ENCODE peak calls at places on chromosomes 7 and 10, in five cellular contexts. I is fibroblast of lung, K is pancreas, F is ovary, C is brain microvascular endothelial cell. P is an unnamed sample.

GRCh38 chr7:6221340-6222319 is 50.8 kb downstream of the CYTH3 start:
- DNase-seq in I (no peak), K (no peak), F (no peak), C (peak; percentile 28), P (no peak)

GRCh38 chr10:93496322-93497041 is at the start of gene CEP55:
- DNase-seq in I (peak; percentile 89), K (peak; percentile 93), F (peak; percentile 91), C (peak; percentile 87), P (peak; percentile 97)

GRCh38 chr7:43847496-43847895 is 21.8 kb downstream of the MRPS24 start:
- DNase-seq in I (no peak), K (no peak), F (no peak), C (no peak), P (no peak)

GRCh38 chr10:125081931-125082330 is 78.4 kb downstream of the CTBP2 start:
- DNase-seq in I (no peak), K (peak; percentile 60), F (no peak), C (no peak), P (peak; percentile 69)

GRCh38 chr7:75049817-75050216 is 23.8 kb downstream of the RCC1L start:
- DNase-seq in I (no peak), K (no peak), F (no peak), C (no peak), P (no peak)

GRCh38 chr10:14952851-14953451 is 945 bp downstream of the DCLRE1C start:
- DNase-seq in I (peak; percentile 27), K (no peak), F (no peak), C (no peak), P (no peak)

GRCh38 chr7:52749880-52750279 is 285.6 kb upstream of the POM121L12 start:
- DNase-seq in I (no peak), K (no peak), F (no peak), C (no peak), P (no peak)

GRCh38 chr7:102916881-102917280 is 4.1 kb downstream of the LRRC17 start:
- DNase-seq in I (peak; percentile 52), K (no peak), F (no peak), C (peak; percentile 20), P (no peak)

GRCh38 chr10:28906011-28906411 is 228.7 kb downstream of the BAMBI start:
- DNase-seq in I (no peak), K (no peak), F (no peak), C (no peak), P (no peak)

GRCh38 chr10:86163522-86164215 is 202.9 kb downstream of the GRID1 start:
- DNase-seq in I (no peak), K (no peak), F (no peak), C (no peak), P (peak; percentile 83)

GRCh38 chr10:95183451-95184230 is 10.4 kb upstream of the ACSM6 start:
- DNase-seq in I (peak; percentile 74), K (peak; percentile 94), F (peak; percentile 39), C (peak; percentile 67), P (peak; percentile 90)

GRCh38 chr7:127158659-127159058 is 94.1 kb downstream of the GRM8 start:
- DNase-seq in I (no peak), K (no peak), F (no peak), C (no peak), P (no peak)

GRCh38 chr7:95324396-95324795 is at the start of gene PON1:
- DNase-seq in I (no peak), K (no peak), F (no peak), C (no peak), P (peak; percentile 63)

GRCh38 chr10:76430330-76430729 is 998.9 kb downstream of the LRMDA start:
- DNase-seq in I (no peak), K (no peak), F (no peak), C (no peak), P (no peak)

GRCh38 chr10:106502651-106503050 is 661.9 kb downstream of the SORCS1 start:
- DNase-seq in I (no peak), K (no peak), F (no peak), C (no peak), P (no peak)

GRCh38 chr7:2525161-2525930 is 5.8 kb downstream of the LFNG start:
- DNase-seq in I (no peak), K (peak; percentile 82), F (no peak), C (no peak), P (no peak)
- H3K27ac ChIP-seq in I (no peak overlapping the region), K (peak overlapping the region; percentile 88), F (no peak overlapping the region), C (no peak overlapping the region), P (no peak overlapping the region)

GRCh38 chr7:16684935-16685334 is 39.0 kb downstream of the BZW2 start:
- DNase-seq in I (no peak), K (no peak), F (no peak), C (no peak), P (no peak)
- H3K36me3 ChIP-seq in I (no peaks in the 10 kb centered on the region), K (peaks cover 22% of the 10 kb centered on the region), F (no peaks in the 10 kb centered on the region), C (peaks cover 33% of the 10 kb centered on the region), P (peaks cover 25% of the 10 kb centered on the region)

GRCh38 chr10:6117711-6118110 is 28.9 kb downstream of the RBM17 start:
- DNase-seq in I (no peak), K (no peak), F (no peak), C (no peak), P (no peak)
- H3K4me3 ChIP-seq in I (no peak overlapping the region), K (no peak overlapping the region), F (no peak overlapping the region), C (no peak overlapping the region), P (no peak overlapping the region)

GRCh38 chr10:60521974-60522405 is 132.3 kb upstream of the ANK3 start:
- DNase-seq in I (no peak), K (no peak), F (no peak), C (peak; percentile 53), P (no peak)

GRCh38 chr10:60524541-60524940 is 134.9 kb upstream of the ANK3 start:
- DNase-seq in I (peak; percentile 62), K (no peak), F (no peak), C (peak; percentile 88), P (no peak)

GRCh38 chr10:60518745-60519144 is 129.1 kb upstream of the ANK3 start:
- DNase-seq in I (no peak), K (no peak), F (no peak), C (no peak), P (no peak)

GRCh38 chr10:60526024-60526585 is 136.4 kb upstream of the ANK3 start:
- DNase-seq in I (no peak), K (no peak), F (no peak), C (no peak), P (no peak)

GRCh38 chr10:60522617-60523016 is 132.9 kb upstream of the ANK3 start:
- DNase-seq in I (no peak), K (no peak), F (no peak), C (no peak), P (no peak)
- H3K27ac ChIP-seq in I (no peak overlapping the region), K (no peak overlapping the region), F (no peak overlapping the region), C (no peak overlapping the region), P (no peak overlapping the region)

GRCh38 chr7:107948645-107949442 is 54.1 kb downstream of the LAMB1 start:
- DNase-seq in I (peak; percentile 93), K (no peak), F (no peak), C (peak; percentile 93), P (no peak)

GRCh38 chr7:107949443-107949935 is 53.5 kb downstream of the LAMB1 start:
- DNase-seq in I (no peak), K (no peak), F (no peak), C (no peak), P (no peak)

GRCh38 chr7:107953265-107953923 is 49.6 kb downstream of the LAMB1 start:
- DNase-seq in I (no peak), K (no peak), F (no peak), C (no peak), P (no peak)

GRCh38 chr7:107951896-107952295 is 51.1 kb downstream of the LAMB1 start:
- DNase-seq in I (no peak), K (peak; percentile 55), F (no peak), C (no peak), P (no peak)

DNA sequence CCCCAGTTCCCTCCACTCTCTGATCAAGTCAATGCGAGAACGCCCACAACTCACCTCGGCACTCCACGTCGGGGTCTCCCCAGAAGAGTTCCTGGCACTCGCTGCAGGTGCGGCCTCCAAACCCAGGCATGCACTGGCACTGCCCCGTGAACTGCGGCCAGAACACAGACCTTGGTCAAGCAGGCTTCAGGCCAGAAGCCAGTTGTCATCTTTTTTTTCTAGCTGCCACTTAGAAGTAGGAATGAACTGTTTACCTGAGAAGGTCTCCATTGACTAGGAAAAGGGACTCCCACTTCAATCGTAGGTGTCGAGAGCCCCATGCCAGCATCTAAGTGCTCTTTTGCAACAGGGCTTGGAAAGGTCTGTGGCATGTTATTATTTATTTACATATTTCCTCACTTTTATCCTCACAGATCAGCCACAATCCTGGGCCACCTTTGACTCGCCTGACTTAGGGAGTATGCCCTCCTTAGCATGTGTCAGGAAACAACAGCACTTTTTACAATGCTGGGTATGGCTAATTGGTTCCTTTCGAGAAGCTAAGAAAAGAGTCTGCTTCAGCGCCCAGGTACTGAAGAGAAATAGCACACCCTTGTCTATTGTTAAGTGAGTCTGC is 51.7 kb downstream of the LAMB1 start:
- DNase-seq in I (no peak), K (peak; percentile 38), F (no peak), C (no peak), P (no peak)
- H3K36me3 ChIP-seq in I (peaks cover 41% of the 10 kb centered on the region), K (peaks cover 6% of the 10 kb centered on the region), F (no peaks in the 10 kb centered on the region), C (peaks cover 85% of the 10 kb centered on the region), P (no peaks in the 10 kb centered on the region)

GRCh38 chr10:97023401-97024180 is 162.2 kb downstream of the SLIT1 start:
- DNase-seq in I (peak; percentile 58), K (no peak), F (no peak), C (no peak), P (no peak)
- H3K4me3 ChIP-seq in I (no peak overlapping the region), K (no peak overlapping the region), F (no peak overlapping the region), C (peak overlapping the region; percentile 17), P (no peak overlapping the region)

DNA sequence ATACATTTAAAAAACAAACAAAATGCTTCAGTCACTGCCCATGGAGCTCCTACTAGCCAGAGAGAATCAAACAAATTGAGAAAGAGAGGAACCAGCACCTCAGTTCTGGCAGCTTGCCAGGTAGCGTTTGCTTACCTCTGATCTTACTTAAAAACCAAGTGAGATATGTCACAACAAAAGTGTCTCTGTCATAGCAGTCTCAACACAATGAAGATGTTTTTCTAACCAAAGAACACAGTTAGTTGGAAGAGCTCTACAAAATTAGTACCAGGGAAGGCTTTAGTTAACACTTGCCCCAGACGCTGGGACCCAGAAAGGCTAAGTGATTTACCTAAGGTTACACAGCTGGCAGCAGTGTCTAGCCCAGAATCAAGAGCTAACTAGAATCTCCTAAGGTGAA is 3.4 kb downstream of the DOCK4 start:
- DNase-seq in I (no peak), K (peak; percentile 36), F (no peak), C (no peak), P (peak; percentile 87)
- H3K27ac ChIP-seq in I (no peak overlapping the region), K (no peak overlapping the region), F (no peak overlapping the region), C (no peak overlapping the region), P (no peak overlapping the region)